ENCODE peak calls at places on chromosomes 3 and 15, in nine cellular contexts. J is EL; C is NCI-H1930; Y is A549; E is WTC11; D is NCI-H748 treated with DMSO at 0.1 percent for 48 hours; G is uterus; M is tibial artery; I is naive thymus-derived CD4-positive, alpha-beta T cell. Z is an unnamed sample.

GRCh38 chr15:52678036-52678467 is 1.1 kb downstream of the ATOSA start:
- DNase-seq in J (peak; percentile 71), C (no peak), Y (peak; percentile 67), E (peak; percentile 36), D (peak; percentile 4), G (peak; percentile 69), M (peak; percentile 80), I (peak; percentile 62), Z (peak; percentile 57)

GRCh38 chr3:133933097-133934024 is 37.7 kb upstream of the RAB6B start:
- DNase-seq in J (no peak), C (no peak), Y (no peak), E (no peak), D (no peak), G (no peak), M (no peak), I (no peak), Z (no peak)

GRCh38 chr3:191235331-191236314 is 36.6 kb downstream of the OSTN start:
- DNase-seq in J (peak; percentile 87), C (no peak), Y (no peak), E (no peak), D (no peak), G (no peak), M (no peak), I (no peak), Z (no peak)

GRCh38 chr15:35738370-35738769 is 192.4 kb upstream of the DPH6 start:
- DNase-seq in J (peak; percentile 72), C (no peak), Y (no peak), E (no peak), D (no peak), G (no peak), M (no peak), I (no peak), Z (no peak)

GRCh38 chr3:1506090-1506489 is 413.3 kb downstream of the CNTN6 start:
- DNase-seq in J (no peak), C (no peak), Y (no peak), E (no peak), D (no peak), G (no peak), M (no peak), I (no peak), Z (no peak)

GRCh38 chr3:25587094-25587493 is 77.6 kb downstream of the TOP2B start:
- DNase-seq in J (no peak), C (no peak), Y (no peak), E (no peak), D (no peak), G (no peak), M (no peak), I (no peak), Z (no peak)

GRCh38 chr3:190449801-190450200 is at the start of gene TMEM207:
- DNase-seq in J (no peak), C (no peak), Y (no peak), E (no peak), D (no peak), G (no peak), M (no peak), I (no peak), Z (no peak)

GRCh38 chr15:35256555-35256954 is 171.5 kb upstream of the NANOGP8 start:
- DNase-seq in J (peak; percentile 11), C (no peak), Y (no peak), E (no peak), D (no peak), G (no peak), M (no peak), I (no peak), Z (no peak)

GRCh38 chr3:42747581-42747980 is 25.5 kb downstream of the CCDC13 start:
- DNase-seq in J (no peak), C (no peak), Y (no peak), E (no peak), D (no peak), G (no peak), M (peak; percentile 22), I (no peak), Z (no peak)

GRCh38 chr3:38131621-38132369 is 5.1 kb downstream of the ACAA1 start:
- DNase-seq in J (peak; percentile 39), C (no peak), Y (peak; percentile 53), E (peak; percentile 83), D (no peak), G (peak; percentile 12), M (peak; percentile 19), I (no peak), Z (peak; percentile 43)

GRCh38 chr3:46661776-46662766 is 31.4 kb downstream of the ALS2CL start:
- DNase-seq in J (no peak), C (no peak), Y (no peak), E (no peak), D (no peak), G (peak; percentile 7), M (no peak), I (no peak), Z (no peak)

GRCh38 chr3:30467596-30468238 is 138.7 kb upstream of the TGFBR2 start:
- DNase-seq in J (no peak), C (no peak), Y (no peak), E (no peak), D (no peak), G (no peak), M (no peak), I (no peak), Z (no peak)

GRCh38 chr3:189222927-189223706 is 51.3 kb downstream of the TPRG1 start:
- DNase-seq in J (no peak), C (no peak), Y (no peak), E (no peak), D (no peak), G (no peak), M (no peak), I (no peak), Z (no peak)